ENCODE peak calls at places on chromosomes 4 and X, in four cellular contexts. W is esophagus squamous epithelium, A is heart left ventricle, X is A549. Q is an unnamed sample.

GRCh38 chr4:156933633-156934258 is 37.9 kb downstream of the PDGFC start:
- DNase-seq in X (no peak), W (no peak), A (no peak), Q (no peak)

GRCh38 chrX:39144965-39145364 is 343.7 kb downstream of the MID1IP1 start:
- DNase-seq in X (no peak), A (no peak), W (no peak), Q (peak; percentile 20)

GRCh38 chr4:164700471-164700870 is 53.5 kb upstream of the SMIM31 start:
- DNase-seq in X (peak; percentile 2), A (no peak), W (no peak), Q (no peak)

GRCh38 chrX:97070346-97070745 is 186.6 kb downstream of the RPA4 start:
- DNase-seq in X (no peak), A (no peak), W (no peak), Q (no peak)

GRCh38 chr4:153246446-153247115 is 42.3 kb downstream of the TRIM2 start:
- DNase-seq in X (no peak), W (no peak), A (no peak), Q (no peak)

GRCh38 chr4:776743-777441 is 49.0 kb downstream of the CPLX1 start:
- DNase-seq in W (no peak), A (peak; percentile 18), X (no peak), Q (no peak)

GRCh38 chr4:101953949-101954348 is 163.4 kb downstream of the BANK1 start:
- DNase-seq in W (no peak), A (no peak), X (no peak), Q (no peak)

GRCh38 chr4:25481648-25482047 is 104.6 kb downstream of the ANAPC4 start:
- DNase-seq in A (no peak), W (no peak), X (no peak), Q (no peak)

GRCh38 chr4:5881340-5881739 is 11.5 kb downstream of the CRMP1 start:
- DNase-seq in A (no peak), X (no peak), W (no peak), Q (no peak)

GRCh38 chr4:126701756-126702155 is 931.0 kb upstream of the INTU start:
- DNase-seq in A (peak; percentile 35), X (no peak), W (no peak), Q (no peak)

GRCh38 chr4:180665481-180665880 is 1577.7 kb upstream of the TENM3 start:
- DNase-seq in A (no peak), W (no peak), X (no peak), Q (no peak)

DNA sequence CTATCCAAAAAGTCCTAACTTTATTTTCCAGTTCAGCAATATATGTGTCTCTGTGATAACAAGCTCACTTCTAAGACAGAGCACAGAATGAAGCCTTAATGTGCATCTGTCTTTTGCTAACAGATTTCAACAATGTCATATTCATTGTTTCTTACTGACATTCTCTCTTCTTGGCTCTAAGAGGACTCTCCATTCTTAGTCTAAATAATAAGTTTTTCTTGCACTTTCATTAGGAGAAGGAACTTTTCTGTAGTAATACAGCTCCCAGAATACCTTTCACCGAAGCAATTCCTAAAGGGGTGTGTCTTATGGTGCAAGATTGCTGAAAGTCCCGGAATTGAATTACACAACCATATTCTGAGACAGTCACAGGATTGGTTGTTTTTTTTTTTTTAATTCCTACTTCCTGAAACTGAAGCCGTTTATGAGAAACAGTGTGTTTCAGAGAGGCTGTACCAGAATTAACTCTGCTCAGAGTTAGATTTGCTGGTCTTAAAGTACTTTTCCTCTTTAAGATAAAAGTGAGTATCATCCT is at the start of gene ALPK1:
- DNase-seq in X (peak; percentile 71), A (no peak), W (no peak), Q (peak; percentile 71)
- TF ChIP-seq POLR2A in X (no peak), A (peak; percentile 43), W (peak; percentile 40), Q (peak; percentile 68)

GRCh38 chr4:142377345-142378091 is 468.6 kb downstream of the INPP4B start:
- DNase-seq in X (no peak), A (no peak), W (no peak), Q (no peak)

GRCh38 chr4:142380052-142380598 is 466.0 kb downstream of the INPP4B start:
- DNase-seq in W (no peak), A (no peak), X (no peak), Q (no peak)

GRCh38 chr4:142378179-142378578 is 467.9 kb downstream of the INPP4B start:
- DNase-seq in A (no peak), X (no peak), W (no peak), Q (no peak)

GRCh38 chr4:142376204-142376603 is 469.9 kb downstream of the INPP4B start:
- DNase-seq in W (no peak), X (no peak), A (no peak), Q (no peak)

GRCh38 chr4:142379277-142380051 is 466.6 kb downstream of the INPP4B start:
- DNase-seq in A (no peak), X (no peak), W (no peak), Q (no peak)
- H3K4me3 ChIP-seq in A (no peak overlapping the region), X (no peak overlapping the region), W (no peak overlapping the region), Q (no peak overlapping the region)

DNA sequence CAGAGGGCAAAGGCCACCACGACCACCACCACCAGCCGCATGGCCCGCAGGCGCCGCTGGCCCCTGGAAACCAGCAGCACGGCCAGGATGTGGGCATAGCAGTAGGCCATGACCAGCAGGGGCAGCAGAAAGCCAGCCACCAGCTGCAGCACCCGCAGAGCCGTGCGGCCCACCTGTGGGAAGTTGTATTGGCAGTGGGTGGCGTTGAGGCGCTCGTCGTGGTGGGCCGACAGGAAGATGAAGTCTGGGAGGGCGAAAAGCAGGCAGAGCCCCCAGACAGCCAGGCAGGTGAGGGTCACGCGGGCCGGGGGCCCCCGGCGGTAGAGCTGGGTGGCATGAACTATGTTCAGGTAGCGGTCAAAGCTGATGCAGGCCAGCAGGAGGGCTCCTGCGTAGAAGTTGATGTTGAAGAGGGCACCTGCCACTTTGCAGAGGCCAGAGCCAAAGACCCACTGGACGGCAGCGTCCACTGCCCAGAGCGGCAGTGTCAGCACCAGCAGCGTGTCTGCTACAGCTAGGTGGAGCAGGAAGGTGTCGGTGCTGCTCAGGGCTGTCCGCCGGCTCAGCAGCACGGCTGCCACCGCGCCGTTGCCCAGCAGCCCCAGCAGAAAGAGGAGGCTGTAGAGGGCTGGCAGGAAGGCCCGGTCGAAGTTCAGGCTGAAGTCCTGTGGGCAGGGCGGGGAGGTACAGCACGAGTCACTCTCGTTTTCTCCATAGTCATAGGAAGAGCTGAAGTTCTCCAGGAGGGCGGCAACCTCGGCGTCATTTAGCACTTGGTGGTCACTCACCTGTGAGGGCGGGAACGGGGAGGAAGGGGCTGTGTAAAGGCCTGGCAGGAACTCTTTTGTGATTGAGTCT is 1.4 kb downstream of the CXCR3 start:
- DNase-seq in W (no peak), X (no peak), A (no peak), Q (no peak)
- TF ChIP-seq POLR2A in W (no peak), X (no peak), A (no peak), Q (no peak)

DNA sequence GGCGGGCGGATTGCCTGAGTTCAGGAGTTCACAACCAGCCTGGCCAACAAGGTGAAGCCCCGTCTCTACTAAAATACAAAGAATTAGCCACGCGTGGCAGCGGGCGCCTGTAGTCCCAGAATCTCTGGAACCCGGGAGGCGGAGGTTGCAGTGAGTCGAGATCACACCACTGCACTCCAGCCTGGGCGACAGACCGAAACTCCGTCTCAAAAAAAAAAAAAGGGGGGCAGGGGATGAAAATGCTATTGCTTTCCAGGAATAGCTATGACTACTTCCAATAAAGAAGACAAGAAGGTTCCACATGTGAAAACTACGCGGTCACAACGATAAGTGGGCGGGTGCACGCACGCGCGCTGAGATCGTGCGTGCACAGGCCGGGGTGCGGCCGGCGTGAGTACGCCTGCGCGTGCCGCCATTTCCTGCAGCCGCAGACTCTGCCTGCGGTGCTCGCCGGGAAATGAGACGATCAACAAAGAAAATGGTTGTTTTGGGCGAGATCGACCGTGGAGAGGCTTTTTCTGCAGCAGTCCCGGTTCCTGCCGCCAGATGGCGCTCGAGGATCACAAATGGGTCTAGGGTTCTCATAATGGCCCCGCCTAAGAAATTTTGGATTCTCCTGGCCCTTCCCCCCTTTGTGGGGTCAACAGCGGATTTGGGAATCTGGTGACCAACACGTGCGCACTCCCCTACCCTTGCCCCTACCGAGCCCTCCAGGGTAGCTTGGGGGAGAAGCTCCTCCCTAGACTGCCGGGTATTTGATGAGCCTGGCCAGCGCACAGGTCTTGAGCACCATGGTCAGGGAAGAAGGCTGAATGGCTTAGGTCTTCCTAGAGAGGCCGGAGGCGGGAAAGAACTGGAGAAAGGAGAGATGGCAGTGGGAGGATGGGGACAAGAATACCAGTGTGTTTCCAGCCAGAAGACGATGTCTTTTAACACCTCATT is 35.1 kb downstream of the PNMA5 start:
- DNase-seq in A (peak; percentile 88), X (peak; percentile 76), W (peak; percentile 19), Q (peak; percentile 91)
- H3K4me3 ChIP-seq in A (peak overlapping the region; percentile 44), X (peak overlapping the region; percentile 44), W (peak overlapping the region; percentile 35), Q (no peak overlapping the region)

DNA sequence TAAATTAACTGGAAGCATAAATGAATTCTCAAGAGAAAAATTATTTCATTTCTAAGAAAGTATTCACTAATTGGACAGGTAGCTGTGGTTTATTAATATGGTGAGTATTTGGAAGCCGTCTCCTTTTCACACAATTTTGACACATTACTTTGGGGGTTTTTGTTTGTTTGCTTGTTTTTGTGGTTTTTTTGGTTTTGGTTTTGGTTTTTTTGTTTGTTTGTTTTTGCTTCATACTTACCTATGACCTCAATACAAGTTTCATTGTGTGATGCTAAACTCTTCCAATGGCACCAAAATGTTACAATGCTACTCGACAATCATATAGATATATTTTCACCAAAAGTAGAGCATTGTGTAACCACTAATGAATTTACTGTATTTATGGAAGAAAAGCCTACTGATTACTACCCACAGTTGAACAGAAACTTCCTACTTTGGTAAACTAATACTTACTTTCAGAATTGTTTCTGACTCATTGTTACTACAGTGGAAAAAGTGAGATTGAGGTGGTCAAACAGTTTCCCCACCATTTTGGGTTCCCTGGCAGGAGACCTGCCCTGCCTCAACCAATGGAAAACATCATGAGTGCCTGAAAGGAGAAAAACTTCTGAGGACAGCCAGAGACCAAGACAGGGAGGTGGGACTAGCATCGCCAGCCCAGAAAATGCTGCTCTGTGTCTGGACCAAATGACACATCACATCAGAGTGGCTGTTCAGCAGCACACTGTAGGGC is 443.1 kb downstream of the HNRNPD start:
- DNase-seq in W (no peak), X (no peak), A (no peak), Q (no peak)
- TF ChIP-seq POLR2A in W (no peak), X (no peak), A (no peak), Q (no peak)

GRCh38 chr4:137543650-137544049 is 11.4 kb upstream of the PCDH18 start:
- DNase-seq in W (no peak), X (no peak), A (no peak), Q (no peak)

GRCh38 chr4:137543198-137543597 is 10.9 kb upstream of the PCDH18 start:
- DNase-seq in X (no peak), A (no peak), W (no peak), Q (no peak)

GRCh38 chr4:137540356-137540755 is 8.1 kb upstream of the PCDH18 start:
- DNase-seq in X (no peak), W (no peak), A (no peak), Q (no peak)

GRCh38 chr4:137541866-137542648 is 9.8 kb upstream of the PCDH18 start:
- DNase-seq in X (no peak), A (no peak), W (no peak), Q (no peak)

GRCh38 chr4:137541181-137541580 is 8.9 kb upstream of the PCDH18 start:
- DNase-seq in A (no peak), X (no peak), W (no peak), Q (no peak)
- H3K4me3 ChIP-seq in A (no peak overlapping the region), X (no peak overlapping the region), W (no peak overlapping the region), Q (no peak overlapping the region)